ENCODE peak calls at places on chromosomes 2 and 18, in four cellular contexts. R is mesendoderm, T is IMR-90, P is H1. Q is an unnamed sample.

GRCh38 chr2:168002021-168002553 is 245.3 kb downstream of the STK39 start:
- DNase-seq in R (no peak), T (peak), P (no peak), Q (no peak)

GRCh38 chr2:240983996-240984498 is 14.4 kb upstream of the SNED1 start:
- DNase-seq in R (no peak), T (no peak), P (no peak), Q (no peak)

GRCh38 chr18:50973367-50974126 is 5.7 kb downstream of the ELAC1 start:
- DNase-seq in R (no peak), T (peak), P (no peak), Q (no peak)

GRCh38 chr2:27875089-27875881 is 14.9 kb downstream of the RBKS start:
- DNase-seq in R (no peak), T (no peak), P (no peak), Q (no peak)

GRCh38 chr18:22282311-22283235 is 113.2 kb downstream of the GATA6 start:
- DNase-seq in R (peak), T (peak), P (no peak), Q (peak)

GRCh38 chr2:58304843-58305242 is 63.7 kb upstream of the FANCL start:
- DNase-seq in R (peak), T (no peak), P (no peak), Q (no peak)

GRCh38 chr2:109098251-109098920 is 30.6 kb upstream of the SH3RF3 start:
- DNase-seq in R (peak), T (peak), P (no peak), Q (no peak)

GRCh38 chr2:134429886-134430285 is 176.0 kb downstream of the MGAT5 start:
- DNase-seq in R (peak), T (no peak), P (no peak), Q (no peak)

GRCh38 chr18:9101730-9102390 is 639 bp upstream of the NDUFV2 start:
- DNase-seq in R (no peak), T (peak), P (no peak), Q (no peak)

GRCh38 chr2:205848601-205849000 is 166.3 kb downstream of the NRP2 start:
- DNase-seq in R (no peak), T (peak), P (no peak), Q (no peak)

GRCh38 chr18:31679806-31680793 is 4.3 kb downstream of the B4GALT6 start:
- DNase-seq in R (no peak), T (no peak), P (no peak), Q (no peak)

GRCh38 chr2:187434342-187434785 is 13.7 kb downstream of the CALCRL start:
- DNase-seq in R (no peak), T (peak), P (no peak), Q (no peak)

GRCh38 chr2:242020196-242021004 is 150.9 kb downstream of the RTP5 start:
- DNase-seq in R (no peak), T (no peak), P (no peak), Q (no peak)

GRCh38 chr2:43221660-43222471 is 4.5 kb downstream of the ZFP36L2 start:
- DNase-seq in R (peak), T (peak), P (no peak), Q (peak)

GRCh38 chr2:30358351-30358750 is 88.7 kb upstream of the LCLAT1 start:
- DNase-seq in R (no peak), T (no peak), P (no peak), Q (no peak)

GRCh38 chr2:106797494-106797893 is 88.5 kb downstream of the ST6GAL2 start:
- DNase-seq in R (no peak), T (no peak), P (no peak), Q (no peak)

GRCh38 chr2:73292316-73292905 is 937 bp downstream of the EGR4 start:
- DNase-seq in R (no peak), T (no peak), P (no peak), Q (no peak)

GRCh38 chr2:123047186-123047585 is 977.9 kb upstream of the CNTNAP5 start:
- DNase-seq in R (peak), T (no peak), P (no peak), Q (no peak)

GRCh38 chr2:127001751-127002150 is 103.1 kb downstream of the TEX51 start:
- DNase-seq in R (no peak), T (no peak), P (no peak), Q (no peak)

GRCh38 chr2:63326473-63326872 is 261.8 kb downstream of the WDPCP start:
- DNase-seq in R (no peak), T (no peak), P (no peak), Q (no peak)

GRCh38 chr2:207113403-207113802 is 52.3 kb downstream of the KLF7 start:
- DNase-seq in R (peak), T (no peak), P (no peak), Q (no peak)

GRCh38 chr18:75252136-75252535 is 41.5 kb downstream of the TSHZ1 start:
- DNase-seq in R (no peak), T (no peak), P (no peak), Q (no peak)

GRCh38 chr2:112996635-112997034 is 8.6 kb upstream of the IL36A start:
- DNase-seq in R (no peak), T (no peak), P (no peak), Q (no peak)

GRCh38 chr18:11948852-11949523 is 32.3 kb upstream of the IMPA2 start:
- DNase-seq in R (peak), T (peak), P (no peak), Q (no peak)

GRCh38 chr2:96870631-96871255 is 863 bp upstream of the SEMA4C start:
- DNase-seq in R (peak), T (no peak), P (no peak), Q (no peak)

GRCh38 chr2:208370881-208371633 is 35.5 kb upstream of the PTH2R start:
- DNase-seq in R (peak), T (peak), P (no peak), Q (no peak)

GRCh38 chr2:1625281-1626001 is 118.9 kb downstream of the PXDN start:
- DNase-seq in R (peak), T (peak), P (peak), Q (peak)

GRCh38 chr2:184067502-184067901 is 530.8 kb upstream of the ZNF804A start:
- DNase-seq in R (peak), T (no peak), P (no peak), Q (no peak)

GRCh38 chr2:45585267-45585861 is 25.7 kb downstream of the SRBD1 start:
- DNase-seq in R (peak), T (peak), P (no peak), Q (no peak)

GRCh38 chr2:219060821-219061791 is at the start of gene IHH:
- DNase-seq in R (peak), T (no peak), P (no peak), Q (peak)

GRCh38 chr2:208064220-208064951 is 39.1 kb upstream of the PLEKHM3 start:
- DNase-seq in R (no peak), T (peak), P (no peak), Q (no peak)

GRCh38 chr2:130152816-130153595 is 8.1 kb upstream of the CCDC74B start:
- DNase-seq in R (no peak), T (no peak), P (no peak), Q (no peak)

GRCh38 chr2:150267651-150268415 is 219.6 kb downstream of the RND3 start:
- DNase-seq in R (peak), T (peak), P (no peak), Q (no peak)

GRCh38 chr2:212364586-212364985 is 174.0 kb downstream of the ERBB4 start:
- DNase-seq in R (peak), T (no peak), P (no peak), Q (no peak)

GRCh38 chr2:3656762-3657691 is 973 bp upstream of the ALLC start:
- DNase-seq in R (peak), T (peak), P (no peak), Q (peak)

GRCh38 chr2:30886101-30886500 is 78.9 kb upstream of the CAPN13 start:
- DNase-seq in R (peak), T (no peak), P (peak), Q (peak)

GRCh38 chr2:99420031-99420430 is 69.8 kb downstream of the REV1 start:
- DNase-seq in R (no peak), T (no peak), P (no peak), Q (no peak)

GRCh38 chr2:15163316-15163715 is 397.8 kb downstream of the NBAS start:
- DNase-seq in R (no peak), T (peak), P (no peak), Q (no peak)

DNA sequence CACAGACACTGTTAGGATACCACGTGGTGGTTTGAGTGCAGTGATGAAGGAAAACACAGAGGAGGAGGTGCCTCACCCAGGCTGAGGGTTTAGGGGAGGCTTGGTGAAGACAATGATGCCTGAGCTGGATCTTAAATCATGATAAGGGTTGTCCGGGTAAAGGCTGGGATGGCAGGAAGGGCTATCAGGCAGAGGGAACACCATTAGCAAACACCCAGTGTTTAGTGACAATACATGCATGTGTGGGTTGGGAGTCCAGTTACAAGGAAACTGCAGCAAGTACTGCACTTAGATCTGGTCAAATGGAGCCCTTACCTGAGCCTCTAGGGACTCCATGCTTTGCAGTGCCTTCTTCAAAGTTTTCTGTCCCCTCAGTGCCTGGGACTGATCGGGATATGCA is 79.8 kb upstream of the MBOAT2 start:
- DNase-seq in R (no peak), T (no peak), P (no peak), Q (no peak)
- H3K56ac ChIP-seq in R (no peak), T (no peak), P (no peak), Q (no peak)

DNA sequence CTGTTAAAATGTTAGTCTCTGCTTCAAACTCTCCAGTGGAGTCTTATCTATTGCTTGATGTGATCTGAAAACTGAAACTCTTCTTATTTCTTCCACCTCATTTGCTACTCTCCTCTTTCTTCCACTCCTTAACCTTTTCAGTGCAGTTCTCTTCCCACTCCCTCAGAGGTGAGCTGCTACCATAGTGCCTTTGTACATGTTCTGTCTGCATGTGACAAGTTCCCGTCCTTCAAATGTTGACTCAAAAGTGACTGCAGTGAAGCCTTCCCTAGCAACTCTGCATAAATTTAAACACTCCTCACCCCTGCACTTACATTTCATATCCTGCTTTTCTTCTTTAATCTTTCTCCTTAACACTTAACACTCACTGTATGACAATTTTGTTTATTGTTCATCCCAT is 12.1 kb downstream of the SGO2 start:
- DNase-seq in R (no peak), T (no peak), P (no peak), Q (no peak)
- H3K23ac ChIP-seq in R (no peak), T (peak), P (no peak), Q (no peak)

GRCh38 chr18:45121146-45121545 is 440.5 kb downstream of the SETBP1 start:
- DNase-seq in R (no peak), T (no peak), P (no peak), Q (no peak)
- H2BK120ac ChIP-seq in R (no peak), T (no peak), P (no peak), Q (no peak)

DNA sequence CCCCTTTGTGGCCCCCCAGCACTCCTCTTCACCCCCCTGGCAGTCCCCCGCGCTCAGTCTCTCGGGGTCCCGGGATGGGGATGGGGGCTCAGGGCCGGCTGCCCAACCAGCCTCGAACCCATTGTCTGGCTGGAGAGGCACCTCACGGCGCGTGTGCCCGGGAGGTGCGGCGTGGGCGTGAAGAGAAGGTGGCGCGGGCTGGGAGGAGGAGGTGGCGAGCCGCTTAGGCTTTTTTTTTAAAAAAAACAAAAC is 803 bp downstream of the FMNL2 start:
- DNase-seq in R (no peak), T (no peak), P (no peak), Q (no peak)
- H3K56ac ChIP-seq in R (peak), T (no peak), P (no peak), Q (no peak)

DNA sequence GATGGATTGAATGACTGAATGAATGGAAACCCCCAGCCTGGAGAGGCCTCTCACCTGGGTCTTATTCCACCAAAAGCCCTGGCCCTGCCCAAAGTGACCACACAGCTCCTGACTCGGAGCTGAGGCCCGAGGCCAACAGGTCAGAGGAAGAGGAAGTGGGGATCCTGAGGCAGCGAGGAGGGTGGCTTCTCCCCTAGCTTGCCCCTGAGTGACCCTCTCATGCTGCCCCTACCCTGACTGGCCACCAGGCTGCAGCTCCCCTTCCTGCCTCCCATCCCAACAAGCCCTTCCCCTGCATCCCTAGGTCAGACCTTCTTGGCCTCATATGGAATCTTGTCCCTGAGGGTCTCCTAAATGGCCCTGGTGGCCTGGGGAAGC is 134.6 kb upstream of the HDAC4 start:
- DNase-seq in R (no peak), T (no peak), P (no peak), Q (no peak)
- H3K23ac ChIP-seq in R (no peak), T (no peak), P (no peak), Q (no peak)

Q was measured in H9.